ENCODE peak calls at places on chromosome 2, in nine cellular contexts. P, A, B, X, U, M, T, H and C are unnamed samples.
A peak's percentile ranks its signal among the peaks of the same experiment; 100 is the strongest.

GRCh38 chr2:113157897-113158753 is 15.6 kb upstream of the PSD4 start:
- DNase-seq in P (no peak), A (peak; percentile 67), B (no peak), X (peak; percentile 84), U (no peak), M (peak; percentile 65), T (no peak), H (peak; percentile 29), C (peak; percentile 49)

GRCh38 chr2:197306691-197307030 is 3.9 kb downstream of the ANKRD44 start:
- DNase-seq in P (peak; percentile 60), A (peak; percentile 78), B (peak; percentile 74), X (no peak), U (no peak), M (no peak), T (no peak), H (no peak), C (peak; percentile 19)

GRCh38 chr2:113157108-113157896 is 16.5 kb upstream of the PSD4 start:
- DNase-seq in P (peak; percentile 64), A (peak; percentile 56), B (peak; percentile 80), X (no peak), U (no peak), M (no peak), T (peak; percentile 70), H (no peak), C (no peak)

GRCh38 chr2:151363709-151364108 is 6.3 kb downstream of the TNFAIP6 start:
- DNase-seq in P (no peak), A (peak; percentile 17), B (no peak), X (no peak), U (no peak), M (no peak), T (no peak), H (peak; percentile 53), C (peak; percentile 35)

GRCh38 chr2:173157894-173158293 is 82.2 kb downstream of the MAP3K20 start:
- DNase-seq in P (no peak), A (peak; percentile 60), B (no peak), X (no peak), U (no peak), M (no peak), T (no peak), H (no peak), C (no peak)

GRCh38 chr2:82501217-82501616 is 1957.9 kb downstream of the SUCLG1 start:
- DNase-seq in P (no peak), A (no peak), B (no peak), X (no peak), U (no peak), M (no peak), T (no peak), H (no peak), C (no peak)

GRCh38 chr2:168336786-168337388 is 89.5 kb upstream of the STK39 start:
- DNase-seq in P (peak; percentile 62), A (peak; percentile 86), B (peak; percentile 82), X (no peak), U (peak; percentile 19), M (no peak), T (peak; percentile 51), H (peak; percentile 35), C (no peak)

GRCh38 chr2:42804891-42805290 is 12.5 kb upstream of the HAAO start:
- DNase-seq in P (no peak), A (no peak), B (no peak), X (no peak), U (no peak), M (no peak), T (no peak), H (no peak), C (no peak)

GRCh38 chr2:24875272-24875671 is 44.8 kb downstream of the ADCY3 start:
- DNase-seq in P (no peak), A (peak; percentile 65), B (no peak), X (no peak), U (no peak), M (no peak), T (no peak), H (peak; percentile 77), C (peak; percentile 68)

GRCh38 chr2:182266909-182267308 is 159.9 kb downstream of the PDE1A start:
- DNase-seq in P (no peak), A (no peak), B (no peak), X (no peak), U (no peak), M (no peak), T (no peak), H (peak; percentile 84), C (no peak)

GRCh38 chr2:2662037-2662846 is 331.2 kb upstream of the MYT1L start:
- DNase-seq in P (no peak), A (no peak), B (no peak), X (no peak), U (no peak), M (no peak), T (no peak), H (no peak), C (no peak)

GRCh38 chr2:194383404-194383803 is 1273.6 kb upstream of the SLC39A10 start:
- DNase-seq in P (no peak), A (peak; percentile 35), B (no peak), X (no peak), U (no peak), M (no peak), T (no peak), H (peak; percentile 0), C (no peak)

GRCh38 chr2:238811765-238812164 is 36.1 kb upstream of the TWIST2 start:
- DNase-seq in P (no peak), A (no peak), B (no peak), X (no peak), U (no peak), M (peak; percentile 41), T (no peak), H (no peak), C (peak; percentile 82)

GRCh38 chr2:39932198-39932597 is 153.1 kb upstream of the THUMPD2 start:
- DNase-seq in P (no peak), A (no peak), B (no peak), X (peak; percentile 40), U (no peak), M (no peak), T (no peak), H (no peak), C (no peak)

GRCh38 chr2:101619191-101619591 is 78.3 kb upstream of the MAP4K4 start:
- DNase-seq in P (no peak), A (peak; percentile 47), B (no peak), X (no peak), U (no peak), M (no peak), T (no peak), H (peak; percentile 21), C (no peak)

GRCh38 chr2:226643030-226643429 is 156.6 kb downstream of the IRS1 start:
- DNase-seq in P (no peak), A (no peak), B (no peak), X (no peak), U (no peak), M (no peak), T (no peak), H (no peak), C (no peak)

GRCh38 chr2:34332813-34333212 is 733.7 kb upstream of the FAM98A start:
- DNase-seq in P (no peak), A (no peak), B (no peak), X (no peak), U (no peak), M (no peak), T (no peak), H (no peak), C (no peak)

GRCh38 chr2:155315768-155316167 is 617.3 kb downstream of the KCNJ3 start:
- DNase-seq in P (no peak), A (no peak), B (no peak), X (no peak), U (no peak), M (no peak), T (no peak), H (no peak), C (no peak)

GRCh38 chr2:240935101-240935876 is 29.2 kb downstream of the CROCC2 start:
- DNase-seq in P (no peak), A (no peak), B (peak; percentile 50), X (no peak), U (no peak), M (no peak), T (no peak), H (no peak), C (no peak)

GRCh38 chr2:72263043-72263780 is 115.5 kb upstream of the CYP26B1 start:
- DNase-seq in P (no peak), A (no peak), B (no peak), X (peak; percentile 24), U (no peak), M (peak; percentile 29), T (no peak), H (no peak), C (peak; percentile 28)